ENCODE peak calls at places on chromosomes 3 and 15, in eight cellular contexts. One of them, this sample, is unnamed.

GRCh38 chr15:85702321-85703230 is 92.1 kb downstream of the KLHL25 start:
- DNase-seq in Panc1: no peak
- DNase-seq in colonic mucosa: no peak
- DNase-seq in HEK293T: no peak
- DNase-seq in T-cell: no peak
- DNase-seq in tibial nerve: no peak
- DNase-seq in dorsolateral prefrontal cortex: no peak
- DNase-seq in substantia nigra: no peak
- DNase-seq in this sample: no peak

GRCh38 chr3:11382146-11382545 is 109.9 kb downstream of the ATG7 start:
- DNase-seq in Panc1: no peak
- DNase-seq in colonic mucosa: no peak
- DNase-seq in HEK293T: no peak
- DNase-seq in T-cell: no peak
- DNase-seq in tibial nerve: no peak
- DNase-seq in dorsolateral prefrontal cortex: no peak
- DNase-seq in substantia nigra: no peak
- DNase-seq in this sample: no peak

GRCh38 chr3:53617893-53618523 is 123.6 kb downstream of the CACNA1D start:
- DNase-seq in Panc1: no peak
- DNase-seq in colonic mucosa: no peak
- DNase-seq in HEK293T: no peak
- DNase-seq in T-cell: no peak
- DNase-seq in tibial nerve: no peak
- DNase-seq in dorsolateral prefrontal cortex: no peak
- DNase-seq in substantia nigra: no peak
- DNase-seq in this sample: no peak

GRCh38 chr15:69885182-69886041 is 212.3 kb downstream of the TLE3 start:
- DNase-seq in Panc1: no peak
- DNase-seq in colonic mucosa: no peak
- DNase-seq in HEK293T: no peak
- DNase-seq in T-cell: no peak
- DNase-seq in tibial nerve: no peak
- DNase-seq in dorsolateral prefrontal cortex: no peak
- DNase-seq in substantia nigra: no peak
- DNase-seq in this sample: no peak

GRCh38 chr3:31448035-31448881 is 84.5 kb upstream of the STT3B start:
- DNase-seq in Panc1: no peak
- DNase-seq in colonic mucosa: peak; percentile 42
- DNase-seq in HEK293T: peak; percentile 22
- DNase-seq in T-cell: peak; percentile 6
- DNase-seq in tibial nerve: no peak
- DNase-seq in dorsolateral prefrontal cortex: no peak
- DNase-seq in substantia nigra: no peak
- DNase-seq in this sample: peak; percentile 38

GRCh38 chr3:151926956-151927355 is 53.5 kb downstream of the SUCNR1 start:
- DNase-seq in Panc1: no peak
- DNase-seq in colonic mucosa: no peak
- DNase-seq in HEK293T: no peak
- DNase-seq in T-cell: no peak
- DNase-seq in tibial nerve: no peak
- DNase-seq in dorsolateral prefrontal cortex: no peak
- DNase-seq in substantia nigra: no peak
- DNase-seq in this sample: no peak

GRCh38 chr15:99507732-99508571 is 57.8 kb upstream of the MEF2A start:
- DNase-seq in Panc1: no peak
- DNase-seq in colonic mucosa: no peak
- DNase-seq in HEK293T: no peak
- DNase-seq in T-cell: no peak
- DNase-seq in tibial nerve: no peak
- DNase-seq in dorsolateral prefrontal cortex: no peak
- DNase-seq in substantia nigra: no peak
- DNase-seq in this sample: no peak

GRCh38 chr15:78679089-78679511 is 38.1 kb upstream of the CHRNB4 start:
- DNase-seq in Panc1: no peak
- DNase-seq in colonic mucosa: no peak
- DNase-seq in HEK293T: no peak
- DNase-seq in T-cell: no peak
- DNase-seq in tibial nerve: no peak
- DNase-seq in dorsolateral prefrontal cortex: no peak
- DNase-seq in substantia nigra: no peak
- DNase-seq in this sample: no peak

GRCh38 chr3:102415553-102415952 is 19.3 kb upstream of the ZPLD1 start:
- DNase-seq in Panc1: no peak
- DNase-seq in colonic mucosa: no peak
- DNase-seq in HEK293T: no peak
- DNase-seq in T-cell: no peak
- DNase-seq in tibial nerve: no peak
- DNase-seq in dorsolateral prefrontal cortex: no peak
- DNase-seq in substantia nigra: no peak
- DNase-seq in this sample: no peak

GRCh38 chr3:27293954-27294353 is 75.2 kb downstream of the NEK10 start:
- DNase-seq in Panc1: no peak
- DNase-seq in colonic mucosa: no peak
- DNase-seq in HEK293T: no peak
- DNase-seq in T-cell: no peak
- DNase-seq in tibial nerve: no peak
- DNase-seq in dorsolateral prefrontal cortex: no peak
- DNase-seq in substantia nigra: no peak
- DNase-seq in this sample: no peak

GRCh38 chr15:55954862-55955605 is 38.4 kb downstream of the NEDD4 start:
- DNase-seq in Panc1: no peak
- DNase-seq in colonic mucosa: no peak
- DNase-seq in HEK293T: no peak
- DNase-seq in T-cell: no peak
- DNase-seq in tibial nerve: no peak
- DNase-seq in dorsolateral prefrontal cortex: no peak
- DNase-seq in substantia nigra: no peak
- DNase-seq in this sample: no peak

GRCh38 chr15:62803856-62804400 is 238.6 kb upstream of the TPM1 start:
- DNase-seq in Panc1: no peak
- DNase-seq in colonic mucosa: no peak
- DNase-seq in HEK293T: no peak
- DNase-seq in T-cell: no peak
- DNase-seq in tibial nerve: no peak
- DNase-seq in dorsolateral prefrontal cortex: no peak
- DNase-seq in substantia nigra: no peak
- DNase-seq in this sample: no peak

GRCh38 chr3:97793415-97794019 is 28.3 kb upstream of the CRYBG3 start:
- DNase-seq in Panc1: peak; percentile 61
- DNase-seq in colonic mucosa: no peak
- DNase-seq in HEK293T: peak; percentile 31
- DNase-seq in T-cell: peak; percentile 4
- DNase-seq in tibial nerve: peak; percentile 45
- DNase-seq in dorsolateral prefrontal cortex: no peak
- DNase-seq in substantia nigra: no peak
- DNase-seq in this sample: no peak

GRCh38 chr3:109114746-109115145 is 3.2 kb downstream of the MORC1 start:
- DNase-seq in Panc1: no peak
- DNase-seq in colonic mucosa: no peak
- DNase-seq in HEK293T: no peak
- DNase-seq in T-cell: no peak
- DNase-seq in tibial nerve: no peak
- DNase-seq in dorsolateral prefrontal cortex: peak; percentile 14
- DNase-seq in substantia nigra: no peak
- DNase-seq in this sample: no peak

GRCh38 chr3:134918448-134918847 is 123.4 kb downstream of the EPHB1 start:
- DNase-seq in Panc1: no peak
- DNase-seq in colonic mucosa: no peak
- DNase-seq in HEK293T: no peak
- DNase-seq in T-cell: no peak
- DNase-seq in tibial nerve: no peak
- DNase-seq in dorsolateral prefrontal cortex: no peak
- DNase-seq in substantia nigra: no peak
- DNase-seq in this sample: no peak